ENCODE peak calls at places on chromosomes 11 and 22, in four cellular contexts. P is GM23338; Z is fibroblast of lung; M is effector memory CD4-positive, alpha-beta T cell. F is an unnamed sample.
A peak's percentile ranks its signal among the peaks of the same experiment; 100 is the strongest.

GRCh38 chr11:121534131-121535093 is 81.6 kb upstream of the SORL1-AS1 start:
- DNase-seq in P (peak; percentile 19), Z (peak; percentile 29), M (no peak), F (no peak)

GRCh38 chr22:31496735-31497146 is 405 bp downstream of the SFI1 start:
- DNase-seq in P (no peak), Z (no peak), M (no peak), F (no peak)

GRCh38 chr11:19954899-19955298 is 205.4 kb downstream of the DBX1 start:
- DNase-seq in P (no peak), Z (no peak), M (no peak), F (no peak)

GRCh38 chr11:62439785-62440602 is 21.2 kb downstream of the SCGB1A1 start:
- DNase-seq in P (no peak), Z (peak; percentile 86), M (no peak), F (no peak)

GRCh38 chr22:44990328-44990727 is 19.5 kb downstream of the PHF21B start:
- DNase-seq in P (no peak), Z (no peak), M (no peak), F (no peak)

GRCh38 chr11:95680169-95680929 is 109.2 kb downstream of the FAM76B start:
- DNase-seq in P (peak; percentile 6), Z (peak; percentile 93), M (no peak), F (no peak)

GRCh38 chr11:99446400-99446799 is 425.7 kb downstream of the CNTN5 start:
- DNase-seq in P (no peak), Z (no peak), M (no peak), F (no peak)

GRCh38 chr11:128133501-128133900 is 453.9 kb downstream of the ETS1 start:
- DNase-seq in P (peak; percentile 9), Z (peak; percentile 36), M (no peak), F (no peak)

GRCh38 chr11:84833488-84834086 is 793.6 kb downstream of the DLG2 start:
- DNase-seq in P (no peak), Z (no peak), M (no peak), F (no peak)

GRCh38 chr11:121453589-121454299 is 977 bp upstream of the SORL1-AS1 start:
- DNase-seq in P (no peak), Z (no peak), M (no peak), F (no peak)

GRCh38 chr11:120219157-120219934 is 8.5 kb downstream of the OAF start:
- DNase-seq in P (no peak), Z (no peak), M (no peak), F (no peak)

GRCh38 chr11:6825333-6825744 is 20.1 kb upstream of the OR10A5 start:
- DNase-seq in P (no peak), Z (no peak), M (no peak), F (no peak)

GRCh38 chr11:57896641-57897145 is 127.0 kb upstream of the OR9Q1 start:
- DNase-seq in P (no peak), Z (no peak), M (no peak), F (no peak)

GRCh38 chr11:92765418-92765817 is 204.0 kb upstream of the MTNR1B start:
- DNase-seq in P (no peak), Z (no peak), M (no peak), F (no peak)
- H3K27me3 ChIP-seq in P (no peaks in the 10 kb centered on the region), Z (no peaks in the 10 kb centered on the region), M (no peaks in the 10 kb centered on the region), F (no peaks in the 10 kb centered on the region)

GRCh38 chr11:65498977-65499712 is at the start of gene MALAT1:
- DNase-seq in P (peak; percentile 98), Z (peak; percentile 92), M (peak; percentile 84), F (peak; percentile 95)

GRCh38 chr11:65499713-65500261 is 942 bp downstream of the MALAT1 start:
- DNase-seq in P (no peak), Z (no peak), M (no peak), F (no peak)

GRCh38 chr11:65497141-65498041 is 1.5 kb upstream of the MALAT1 start:
- DNase-seq in P (peak; percentile 99), Z (peak; percentile 98), M (peak; percentile 95), F (peak; percentile 97)

GRCh38 chr11:65498727-65498976 is 193 bp upstream of the MALAT1 start:
- DNase-seq in P (no peak), Z (no peak), M (no peak), F (no peak)

DNA sequence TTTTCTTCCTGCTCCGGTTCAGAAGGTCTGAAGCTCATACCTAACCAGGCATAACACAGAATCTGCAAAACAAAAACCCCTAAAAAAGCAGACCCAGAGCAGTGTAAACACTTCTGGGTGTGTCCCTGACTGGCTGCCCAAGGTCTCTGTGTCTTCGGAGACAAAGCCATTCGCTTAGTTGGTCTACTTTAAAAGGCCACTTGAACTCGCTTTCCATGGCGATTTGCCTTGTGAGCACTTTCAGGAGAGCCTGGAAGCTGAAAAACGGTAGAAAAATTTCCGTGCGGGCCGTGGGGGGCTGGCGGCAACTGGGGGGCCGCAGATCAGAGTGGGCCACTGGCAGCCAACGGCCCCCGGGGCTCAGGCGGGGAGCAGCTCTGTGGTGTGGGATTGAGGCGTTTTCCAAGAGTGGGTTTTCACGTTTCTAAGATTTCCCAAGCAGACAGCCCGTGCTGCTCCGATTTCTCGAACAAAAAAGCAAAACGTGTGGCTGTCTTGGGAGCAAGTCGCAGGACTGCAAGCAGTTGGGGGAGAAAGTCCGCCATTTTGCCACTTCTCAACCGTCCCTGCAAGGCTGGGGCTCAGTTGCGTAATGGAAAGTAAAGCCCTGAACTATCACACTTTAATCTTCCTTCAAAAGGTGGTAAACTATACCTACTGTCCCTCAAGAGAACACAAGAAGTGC is 661 bp upstream of the MALAT1 start:
- DNase-seq in P (peak; percentile 72), Z (peak; percentile 61), M (no peak), F (peak; percentile 82)
- H3K4me1 ChIP-seq in P (peaks cover 23% of the 10 kb centered on the region), Z (peaks cover 19% of the 10 kb centered on the region), M (peaks cover 12% of the 10 kb centered on the region), F (peaks cover 16% of the 10 kb centered on the region)

DNA sequence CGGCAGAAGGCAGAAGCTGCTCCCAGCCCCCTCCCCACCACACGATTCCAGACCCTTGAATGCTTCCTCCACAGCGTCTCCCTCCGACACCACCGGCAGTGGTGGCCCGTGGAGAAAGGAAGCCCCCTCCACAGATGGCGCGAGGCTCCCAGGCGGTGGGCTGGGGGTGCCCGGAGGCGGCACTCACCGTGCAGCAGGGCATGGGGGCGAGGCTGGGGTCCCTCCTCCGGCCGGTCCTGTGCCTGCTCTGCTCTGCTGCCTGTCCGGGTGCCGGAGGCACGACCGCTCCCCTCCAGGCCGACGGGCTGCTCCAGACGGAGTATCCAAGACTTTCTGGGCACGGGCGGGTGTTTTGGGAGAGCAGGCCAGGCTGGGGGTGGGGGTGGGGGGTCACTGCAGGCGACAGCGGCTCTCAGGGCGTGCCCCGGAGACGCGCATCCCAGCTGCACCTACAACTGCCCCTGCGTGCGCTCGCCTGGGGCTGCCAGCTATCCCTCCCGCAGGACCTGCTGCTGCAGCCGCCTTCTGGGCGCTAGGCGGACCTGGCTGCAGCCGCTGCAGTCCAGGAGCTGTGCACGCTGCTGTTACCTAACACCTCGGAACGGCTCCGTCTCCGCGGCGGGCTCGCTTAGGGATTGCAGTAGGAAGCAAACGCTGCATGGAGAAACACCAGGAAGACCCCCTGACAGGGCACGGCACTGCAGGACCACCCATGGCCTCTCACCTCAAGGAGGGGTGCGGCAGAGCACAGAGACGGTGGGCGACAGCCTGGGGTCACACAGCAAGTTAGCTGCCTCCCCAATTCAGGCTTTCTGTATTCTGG is 15.2 kb downstream of the MRGPRG start:
- DNase-seq in P (peak; percentile 69), Z (peak; percentile 19), M (no peak), F (no peak)
- H3K27me3 ChIP-seq in P (peaks cover 33% of the 10 kb centered on the region), Z (peaks cover 28% of the 10 kb centered on the region), M (no peaks in the 10 kb centered on the region), F (no peaks in the 10 kb centered on the region)

GRCh38 chr22:49850021-49850911 is 3.4 kb upstream of the ZBED4 start:
- DNase-seq in P (no peak), Z (no peak), M (no peak), F (no peak)

GRCh38 chr22:49853981-49854791 is 542 bp downstream of the ZBED4 start:
- DNase-seq in P (peak; percentile 57), Z (peak; percentile 26), M (no peak), F (no peak)

GRCh38 chr22:49855491-49855911 is 1.9 kb downstream of the ZBED4 start:
- DNase-seq in P (no peak), Z (peak; percentile 51), M (no peak), F (no peak)

GRCh38 chr22:49850959-49851815 is 2.5 kb upstream of the ZBED4 start:
- DNase-seq in P (no peak), Z (no peak), M (no peak), F (no peak)

GRCh38 chr22:49852898-49853894 is at the start of gene ZBED4:
- DNase-seq in P (peak; percentile 98), Z (peak; percentile 89), M (peak; percentile 95), F (peak; percentile 95)
- H3K4me1 ChIP-seq in P (peaks cover 18% of the 10 kb centered on the region), Z (peaks cover 5% of the 10 kb centered on the region), M (peaks cover 36% of the 10 kb centered on the region), F (peaks cover 36% of the 10 kb centered on the region)

DNA sequence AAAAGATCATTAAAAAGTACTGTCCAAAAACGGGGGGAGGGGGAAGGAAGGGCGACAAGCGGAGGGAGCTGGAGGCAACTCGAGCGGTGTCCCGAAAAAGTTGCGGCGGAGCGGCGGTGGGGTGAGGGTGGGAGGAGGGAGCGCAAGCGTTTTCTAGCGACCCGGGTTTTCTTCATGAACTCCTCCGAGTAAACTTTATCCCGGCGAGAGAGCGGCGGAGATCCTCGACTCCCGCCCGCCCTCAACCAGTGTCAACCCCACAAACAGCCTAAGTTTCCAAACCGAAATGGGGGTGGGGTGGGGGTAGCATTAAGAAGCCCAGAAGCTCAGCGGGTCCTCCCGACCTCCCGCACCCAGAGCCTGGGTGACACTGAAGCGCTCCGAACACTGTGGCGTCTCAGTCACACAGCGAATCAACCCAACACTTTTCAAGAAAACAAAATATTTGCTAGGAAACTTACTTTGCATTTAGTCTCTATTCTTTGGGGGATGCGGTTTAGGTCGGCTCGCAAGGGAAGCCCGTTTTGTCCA is 132.9 kb upstream of the C11orf58 start:
- DNase-seq in P (peak; percentile 74), Z (peak; percentile 26), M (no peak), F (peak; percentile 19)
- H3K27me3 ChIP-seq in P (peaks cover 100% of the 10 kb centered on the region), Z (no peaks in the 10 kb centered on the region), M (peaks cover 60% of the 10 kb centered on the region), F (peaks cover 69% of the 10 kb centered on the region)